ENCODE peak calls at places on chromosomes 1 and 21, in four cellular contexts. E is hepatocyte, Y is IMR-90, Z is suprapubic skin. L is an unnamed sample.

GRCh38 chr1:235073968-235074334 is 54.7 kb downstream of the TOMM20 start:
- DNase-seq in Z (peak; percentile 78), Y (no peak), E (peak; percentile 58), L (no peak)

GRCh38 chr1:28716336-28716735 is 20.4 kb upstream of the YTHDF2 start:
- DNase-seq in E (no peak), Z (no peak), Y (no peak), L (no peak)

GRCh38 chr21:41506005-41506404 is 2.0 kb downstream of the TMPRSS2 start:
- DNase-seq in Z (no peak), Y (no peak), E (no peak), L (no peak)

GRCh38 chr1:22444856-22445255 is 6.8 kb upstream of the ZBTB40 start:
- DNase-seq in Z (no peak), E (no peak), Y (no peak), L (no peak)

GRCh38 chr1:234870020-234870378 is 258.6 kb downstream of the TOMM20 start:
- DNase-seq in E (no peak), Z (no peak), Y (no peak), L (no peak)

GRCh38 chr1:24491577-24492360 is 10.9 kb upstream of the RCAN3 start:
- DNase-seq in E (no peak), Z (no peak), Y (no peak), L (no peak)

GRCh38 chr1:14304381-14304865 is 294.1 kb upstream of the KAZN start:
- DNase-seq in E (peak; percentile 31), Z (no peak), Y (peak; percentile 1), L (peak; percentile 77)

GRCh38 chr1:15214507-15214906 is 32.5 kb upstream of the FHAD1 start:
- DNase-seq in Y (peak; percentile 55), Z (no peak), E (peak; percentile 76), L (peak; percentile 50)

GRCh38 chr1:157147906-157148717 is 9.9 kb upstream of the ETV3 start:
- DNase-seq in Z (no peak), Y (peak; percentile 43), E (no peak), L (peak; percentile 58)

GRCh38 chr1:54461731-54462596 is 55.8 kb upstream of the SSBP3 start:
- DNase-seq in E (no peak), Y (no peak), Z (no peak), L (no peak)
- H3K4me3 ChIP-seq in E (no peak overlapping the region), Y (no peak overlapping the region), Z (no peak overlapping the region), L (no peak overlapping the region)

DNA sequence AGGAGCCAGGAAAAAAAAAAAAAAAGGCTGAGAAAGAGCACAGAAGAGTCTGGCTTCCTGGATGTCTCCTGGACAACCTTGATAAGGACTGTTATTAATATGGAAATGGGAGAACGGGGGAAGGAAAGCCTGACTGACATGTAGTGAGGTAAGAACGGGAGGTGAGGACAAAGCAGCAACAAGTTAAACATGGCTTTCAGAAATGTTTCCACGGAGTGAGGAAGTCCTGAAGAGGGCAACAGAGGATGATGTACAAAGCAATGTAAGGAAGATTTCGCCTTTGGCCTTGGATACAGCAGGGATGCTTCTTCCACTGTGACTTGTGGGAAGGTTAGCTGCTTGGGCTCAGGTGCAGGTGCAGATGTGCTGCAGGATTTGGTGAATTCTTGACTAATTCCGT is 11.9 kb upstream of the NIBAN1 start:
- DNase-seq in Y (peak; percentile 49), Z (no peak), E (peak; percentile 49), L (peak; percentile 73)
- TF ChIP-seq CTCF in Y (peak; percentile 53), Z (no peak), E (peak; percentile 46), L (peak; percentile 48)

DNA sequence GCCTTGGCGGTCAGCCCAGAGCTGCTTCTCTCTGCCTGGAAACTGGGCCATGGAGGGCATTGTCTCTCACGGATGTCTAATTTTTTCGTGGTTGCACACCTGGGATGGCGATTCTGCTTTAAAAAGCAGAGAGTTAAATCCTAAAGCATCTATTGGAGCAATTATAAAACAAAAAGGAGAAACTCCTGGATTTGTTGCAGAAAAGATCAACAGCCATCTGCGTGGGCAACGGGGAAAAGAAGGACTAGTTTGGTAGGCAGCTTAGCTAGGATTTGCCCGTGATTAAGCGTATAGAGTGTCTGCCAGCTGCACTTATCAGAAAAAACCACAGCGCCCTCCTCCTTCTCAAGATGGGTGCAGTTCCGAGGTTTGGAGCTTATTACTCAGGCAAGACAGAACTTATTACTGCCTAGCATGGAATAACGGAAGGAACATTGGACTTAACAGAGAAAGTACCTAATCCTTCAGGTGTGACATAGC is 524 bp upstream of the SLC25A24 start:
- DNase-seq in E (peak; percentile 64), Z (peak; percentile 65), Y (peak; percentile 79), L (peak; percentile 82)
- H3K4me3 ChIP-seq in E (peak overlapping the region; percentile 76), Z (peak overlapping the region; percentile 82), Y (peak overlapping the region; percentile 100), L (peak overlapping the region; percentile 71)

DNA sequence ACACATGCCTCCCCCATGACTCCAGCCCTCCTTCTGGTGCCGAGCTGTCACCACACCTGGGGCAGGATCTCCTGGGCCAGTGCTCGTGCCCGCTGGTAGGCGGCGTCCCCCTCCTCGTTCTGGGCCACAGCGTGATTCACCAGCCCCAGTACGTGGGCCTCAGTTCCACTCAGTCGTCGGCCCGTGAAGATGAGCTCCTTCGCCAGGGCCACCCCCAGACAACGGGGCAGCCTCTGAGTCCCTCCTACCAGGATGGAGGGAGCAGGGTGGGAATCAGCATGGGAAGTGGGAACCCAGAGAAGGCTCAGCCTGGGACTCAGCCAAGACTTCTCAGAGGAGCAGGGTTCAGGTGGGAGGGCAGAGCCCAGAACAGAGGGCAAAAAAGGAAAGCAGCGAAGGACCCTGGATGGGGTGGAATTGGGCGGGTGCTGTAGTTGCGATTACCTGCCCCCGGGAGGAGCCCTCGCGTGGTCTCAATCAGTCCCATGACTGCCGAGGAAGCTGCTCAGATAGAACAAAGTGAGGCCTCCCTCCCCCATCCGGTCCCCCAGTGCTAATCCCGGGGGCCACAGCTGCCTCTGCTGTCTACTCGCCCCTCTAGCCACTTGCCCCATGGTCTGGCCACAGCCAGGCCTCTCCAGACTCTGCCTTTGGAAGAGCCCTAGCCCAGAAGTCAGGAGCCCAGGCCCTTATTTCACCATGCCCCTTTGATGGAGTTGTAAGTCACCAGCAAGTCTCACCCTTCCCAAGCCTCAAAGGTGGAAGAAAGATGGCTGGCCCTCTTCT is 16.8 kb downstream of the ECHDC2 start:
- DNase-seq in Y (no peak), E (no peak), Z (no peak), L (peak; percentile 20)
- TF ChIP-seq CTCF in Y (peak; percentile 35), E (peak; percentile 12), Z (no peak), L (peak; percentile 25)

L was measured in cardiac fibroblast.